ENCODE peak calls at places on chromosomes 7 and 10, in four cellular contexts. F is K562, W is SK-N-SH, M is GM12878. R is an unnamed sample.

GRCh38 chr10:35470535-35470934 is 134.2 kb downstream of the CCNY start:
- DNase-seq in W (peak), F (no peak), M (no peak), R (no peak)

GRCh38 chr10:43362191-43362839 is 9.1 kb upstream of the FXYD4 start:
- DNase-seq in M (peak), W (peak), F (no peak), R (no peak)

GRCh38 chr10:62005281-62005680 is 103.8 kb downstream of the ARID5B start:
- DNase-seq in M (no peak), F (no peak), W (no peak), R (no peak)

GRCh38 chr10:103472005-103472404 is 7.0 kb downstream of the CALHM3 start:
- DNase-seq in F (no peak), M (no peak), W (no peak), R (no peak)

GRCh38 chr7:30556854-30557644 is 37.6 kb upstream of the GARS1 start:
- DNase-seq in F (no peak), W (no peak), M (no peak), R (no peak)

GRCh38 chr10:13001041-13001886 is at the start of gene CCDC3:
- DNase-seq in F (peak), M (no peak), W (peak), R (no peak)

GRCh38 chr10:104387130-104387888 is 33.7 kb downstream of the CFAP58 start:
- DNase-seq in M (no peak), F (no peak), W (no peak), R (no peak)

GRCh38 chr7:29299986-29300609 is 105.5 kb downstream of the CHN2 start:
- DNase-seq in M (no peak), W (no peak), F (no peak), R (no peak)

GRCh38 chr7:43648725-43649406 is 66.0 kb downstream of the STK17A start:
- DNase-seq in M (peak), W (no peak), F (no peak), R (no peak)

GRCh38 chr7:42587826-42588225 is 324.0 kb downstream of the C7orf25 start:
- DNase-seq in F (no peak), M (no peak), W (no peak), R (no peak)

GRCh38 chr7:158124671-158125079 is 462.9 kb downstream of the PTPRN2 start:
- DNase-seq in W (no peak), F (no peak), M (no peak), R (no peak)

GRCh38 chr7:84701524-84702306 is 485.1 kb downstream of the SEMA3D start:
- DNase-seq in F (peak), W (no peak), M (no peak), R (peak)

GRCh38 chr7:3267928-3268690 is 32.9 kb upstream of the SDK1 start:
- DNase-seq in M (no peak), F (no peak), W (no peak), R (no peak)

GRCh38 chr7:38318241-38318640 is 44.8 kb upstream of the TARP start:
- DNase-seq in W (no peak), F (no peak), M (no peak), R (no peak)

GRCh38 chr10:67990093-67990492 is 85.0 kb downstream of the HERC4 start:
- DNase-seq in W (no peak), F (no peak), M (no peak), R (no peak)

GRCh38 chr10:102553771-102554170 is 50.0 kb downstream of the SUFU start:
- DNase-seq in W (no peak), F (no peak), M (no peak), R (no peak)

GRCh38 chr7:108034586-108034985 is 31.6 kb upstream of the LAMB1 start:
- DNase-seq in F (no peak), M (no peak), W (no peak), R (peak)

GRCh38 chr7:86904949-86905834 is 154.3 kb downstream of the ELAPOR2 start:
- DNase-seq in M (no peak), F (peak), W (peak), R (peak)

GRCh38 chr10:29730461-29730860 is 95.7 kb upstream of the SVIL start:
- DNase-seq in F (no peak), W (no peak), M (no peak), R (no peak)

GRCh38 chr10:77898323-77899079 is 28.1 kb downstream of the DLG5 start:
- DNase-seq in M (no peak), F (no peak), W (peak), R (no peak)

GRCh38 chr10:69969961-69970360 is 82.7 kb upstream of the MACROH2A2 start:
- DNase-seq in M (no peak), F (no peak), W (no peak), R (no peak)

GRCh38 chr7:73823257-73823656 is 7.5 kb upstream of the CLDN4 start:
- DNase-seq in M (no peak), W (no peak), F (no peak), R (no peak)

GRCh38 chr10:113473851-113474250 is 79.0 kb upstream of the HABP2 start:
- DNase-seq in F (no peak), W (no peak), M (no peak), R (no peak)

GRCh38 chr7:103387267-103387666 is 39.8 kb downstream of the PSMC2 start:
- DNase-seq in W (no peak), F (no peak), M (no peak), R (no peak)

GRCh38 chr7:104993217-104993857 is 20.7 kb upstream of the KMT2E start:
- DNase-seq in F (no peak), W (no peak), M (no peak), R (no peak)

GRCh38 chr7:140390466-140391190 is 7.7 kb downstream of the SLC37A3 start:
- DNase-seq in F (no peak), W (no peak), M (peak), R (no peak)

GRCh38 chr10:79316671-79317431 is 30.4 kb upstream of the PPIF start:
- DNase-seq in M (peak), F (no peak), W (peak), R (peak)

GRCh38 chr7:130736298-130736900 is 2.4 kb upstream of the KLF14 start:
- DNase-seq in W (no peak), M (no peak), F (no peak), R (no peak)

GRCh38 chr10:74117738-74118137 is 32.9 kb downstream of the AP3M1 start:
- DNase-seq in F (no peak), W (no peak), M (peak), R (no peak)

GRCh38 chr7:28017372-28017771 is 163.2 kb downstream of the JAZF1 start:
- DNase-seq in W (no peak), M (no peak), F (no peak), R (no peak)

GRCh38 chr10:59177031-59177861 is 803 bp downstream of the PHYHIPL start:
- DNase-seq in W (peak), F (no peak), M (no peak), R (peak)

GRCh38 chr7:27814054-27814453 is 74.1 kb downstream of the TAX1BP1 start:
- DNase-seq in F (no peak), W (no peak), M (no peak), R (no peak)

GRCh38 chr10:122044045-122044661 is 55.2 kb downstream of the TACC2 start:
- DNase-seq in W (no peak), F (no peak), M (no peak), R (peak)

GRCh38 chr7:142626420-142627035 is 122.7 kb upstream of the PRSS1 start:
- DNase-seq in W (peak), F (peak), M (no peak), R (peak)

GRCh38 chr7:142628945-142629344 is 120.3 kb upstream of the PRSS1 start:
- DNase-seq in M (no peak), F (no peak), W (no peak), R (no peak)

GRCh38 chr7:142632291-142633134 is 116.8 kb upstream of the PRSS1 start:
- DNase-seq in W (peak), F (peak), M (peak), R (peak)

DNA sequence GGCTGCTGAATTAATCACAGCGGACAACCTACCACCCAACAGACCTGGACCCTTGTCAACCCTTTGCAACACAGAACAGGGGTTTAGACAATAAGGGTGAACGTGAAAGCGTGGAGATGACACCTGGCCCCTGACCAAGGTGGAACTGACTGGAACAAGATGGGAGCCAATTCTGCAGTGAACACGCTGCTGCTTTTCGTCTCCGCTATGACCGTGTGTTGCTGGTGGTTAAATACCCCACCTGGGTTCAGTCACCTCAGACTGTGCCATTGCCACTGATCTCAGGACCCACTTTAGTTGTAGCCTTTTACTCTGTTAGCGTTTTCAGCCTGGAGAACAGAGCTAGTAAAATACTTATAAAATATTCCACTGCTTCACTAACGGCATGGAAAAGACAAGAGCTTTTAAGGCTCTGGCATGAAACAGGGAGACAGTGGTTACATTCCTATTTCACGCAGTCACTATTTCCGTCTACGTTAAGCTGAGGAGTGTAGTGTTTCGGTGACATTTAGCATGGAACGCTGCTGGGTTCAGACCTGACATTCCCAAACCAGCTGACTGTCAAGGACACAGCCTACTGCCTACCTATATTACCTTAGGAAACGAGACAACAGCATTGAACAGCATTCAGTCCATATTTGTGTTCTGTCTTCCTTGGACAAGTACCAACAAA is 119.5 kb upstream of the PRSS1 start:
- DNase-seq in M (no peak), W (no peak), F (no peak), R (no peak)
- TF ChIP-seq MXI1 in M (no peak), W (no peak), F (no peak), R (no peak)

DNA sequence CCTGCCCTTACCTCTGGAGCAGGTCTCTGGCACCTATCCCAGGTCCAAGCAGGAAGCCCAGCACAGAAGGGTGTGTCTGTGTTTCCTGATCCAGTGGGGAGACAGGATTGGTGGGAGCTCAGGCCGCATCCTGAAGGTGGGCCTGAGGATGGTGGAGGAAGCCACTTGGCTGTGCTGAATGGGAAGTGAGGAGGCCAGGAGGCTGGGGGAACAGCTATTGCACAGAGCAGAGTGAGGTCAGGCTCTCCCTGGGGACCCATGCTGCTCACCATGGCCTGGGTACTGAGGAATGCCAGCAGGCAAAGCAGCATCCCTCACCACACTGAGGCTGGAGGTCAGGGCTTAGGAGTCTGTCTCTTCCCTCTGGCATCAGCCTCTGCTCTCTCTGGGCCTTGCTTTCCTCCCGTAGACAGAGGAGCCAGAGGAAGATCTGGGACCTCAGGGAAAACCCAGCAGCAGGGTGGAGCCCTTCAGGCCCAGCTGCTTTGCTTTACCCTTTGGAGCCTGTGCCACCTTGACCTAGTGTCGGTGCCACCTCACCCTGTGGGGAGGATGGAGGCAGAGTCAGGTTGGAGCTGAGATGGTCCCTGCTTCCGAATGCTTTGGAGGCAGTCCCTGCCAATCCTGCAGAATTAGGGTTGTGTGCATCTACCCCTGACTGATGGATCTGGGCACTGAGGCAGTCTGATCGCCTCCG is 39.0 kb downstream of the CDH23 start:
- DNase-seq in M (no peak), W (peak), F (no peak), R (no peak)
- TF ChIP-seq GABPA in M (no peak), W (no peak), F (no peak), R (no peak)

GRCh38 chr7:129037585-129037984 is 17.3 kb downstream of the TNPO3 start:
- DNase-seq in M (no peak), W (no peak), F (peak), R (no peak)
- TF ChIP-seq MXI1 in M (no peak), W (no peak), F (no peak), R (no peak)

GRCh38 chr7:80186721-80187120 is 52.1 kb downstream of the GNAI1 start:
- DNase-seq in F (no peak), M (no peak), W (peak), R (no peak)

GRCh38 chr7:80185571-80185970 is 50.9 kb downstream of the GNAI1 start:
- DNase-seq in M (no peak), W (no peak), F (no peak), R (no peak)

GRCh38 chr7:80189638-80190037 is 55.0 kb downstream of the GNAI1 start:
- DNase-seq in M (no peak), F (no peak), W (no peak), R (no peak)

GRCh38 chr7:80187727-80188126 is 53.1 kb downstream of the GNAI1 start:
- DNase-seq in W (no peak), M (no peak), F (no peak), R (no peak)

DNA sequence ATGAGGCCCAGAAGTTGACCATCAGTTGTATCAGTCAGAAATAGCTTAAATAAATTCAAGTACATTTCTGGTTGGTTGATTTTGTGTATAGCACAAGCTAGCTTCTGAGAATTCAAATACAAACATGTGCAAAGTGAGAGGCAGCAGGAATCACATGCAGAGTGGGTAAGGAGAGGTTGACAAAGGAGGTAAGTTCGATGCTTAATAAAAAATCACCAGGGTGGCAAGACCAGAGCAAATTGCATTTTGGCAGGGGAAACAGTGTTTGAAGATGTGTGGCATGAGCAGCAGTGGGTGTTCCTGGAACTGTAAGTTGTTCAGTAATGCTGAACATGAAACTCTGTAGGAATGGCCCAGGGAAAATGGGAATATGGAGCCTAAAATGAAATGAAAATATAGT is 52.6 kb downstream of the GNAI1 start:
- DNase-seq in M (no peak), F (no peak), W (no peak), R (no peak)
- TF ChIP-seq GABPA in M (no peak), F (no peak), W (no peak), R (no peak)

GRCh38 chr10:90865400-90865799 is 6.4 kb upstream of the RPP30 start:
- DNase-seq in M (no peak), F (peak), W (no peak), R (no peak)
- TF ChIP-seq MXI1 in M (no peak), F (no peak), W (no peak), R (no peak)